ENCODE peak calls at places on chromosome 21, in four cellular contexts. K is astrocyte of the spinal cord, H is RWPE1, E is K562. X is an unnamed sample.

GRCh38 chr21:22561946-22562345 is 1563.7 kb downstream of the NCAM2 start:
- DNase-seq in K (no peak), H (no peak), E (no peak), X (no peak)

GRCh38 chr21:42311816-42312625 is 3.2 kb downstream of the TFF3 start:
- DNase-seq in K (no peak), H (no peak), E (no peak), X (peak)

GRCh38 chr21:38126677-38127271 is 130.0 kb upstream of the KCNJ15 start:
- DNase-seq in K (peak), H (peak), E (peak), X (peak)

GRCh38 chr21:34732388-34732821 is 63.6 kb downstream of the CLIC6 start:
- DNase-seq in K (no peak), H (peak), E (no peak), X (no peak)

GRCh38 chr21:45994086-45994661 is 12.6 kb downstream of the COL6A1 start:
- DNase-seq in K (no peak), H (no peak), E (no peak), X (no peak)

GRCh38 chr21:25709684-25710265 is 24.9 kb downstream of the ATP5PF start:
- DNase-seq in K (no peak), H (no peak), E (no peak), X (no peak)

GRCh38 chr21:32359719-32360260 is 33.0 kb downstream of the URB1 start:
- DNase-seq in K (no peak), H (no peak), E (no peak), X (no peak)

GRCh38 chr21:37166733-37167132 is 93.7 kb downstream of the TTC3 start:
- DNase-seq in K (no peak), H (peak), E (no peak), X (no peak)

GRCh38 chr21:37427221-37427620 is 60.6 kb downstream of the DYRK1A start:
- DNase-seq in K (no peak), H (no peak), E (no peak), X (no peak)

GRCh38 chr21:28908351-28908750 is 84.3 kb downstream of the LTN1 start:
- DNase-seq in K (no peak), H (no peak), E (no peak), X (no peak)

GRCh38 chr21:44477712-44478111 is 22.4 kb downstream of the LRRC3 start:
- DNase-seq in K (no peak), H (no peak), E (no peak), X (no peak)

GRCh38 chr21:45013271-45013841 is 61.0 kb upstream of the ADARB1 start:
- DNase-seq in K (no peak), H (no peak), E (no peak), X (peak)

GRCh38 chr21:45037986-45038385 is 36.4 kb upstream of the ADARB1 start:
- DNase-seq in K (no peak), H (no peak), E (no peak), X (no peak)

GRCh38 chr21:35635261-35635660 is 425.1 kb downstream of the SETD4 start:
- DNase-seq in K (peak), H (peak), E (no peak), X (no peak)

GRCh38 chr21:19981938-19982337 is 1016.3 kb upstream of the NCAM2 start:
- DNase-seq in K (no peak), H (peak), E (no peak), X (no peak)

GRCh38 chr21:45286671-45287437 is 841 bp downstream of the POFUT2 start:
- DNase-seq in K (no peak), H (no peak), E (peak), X (no peak)

GRCh38 chr21:32424674-32425073 is 12.2 kb downstream of the EVA1C start:
- DNase-seq in K (peak), H (no peak), E (no peak), X (no peak)

GRCh38 chr21:16437586-16437985 is 707.8 kb downstream of the USP25 start:
- DNase-seq in K (no peak), H (no peak), E (no peak), X (no peak)
- TF ChIP-seq CTCF in K (no peak), H (no peak), E (no peak), X (no peak)

GRCh38 chr21:39715804-39716397 is 29.1 kb upstream of the IGSF5 start:
- DNase-seq in K (peak), H (peak), E (peak), X (no peak)

GRCh38 chr21:39713905-39714304 is 31.1 kb upstream of the IGSF5 start:
- DNase-seq in K (no peak), H (no peak), E (no peak), X (no peak)

GRCh38 chr21:39714331-39714730 is 30.7 kb upstream of the IGSF5 start:
- DNase-seq in K (no peak), H (no peak), E (no peak), X (no peak)

GRCh38 chr21:39710866-39711265 is 34.1 kb upstream of the IGSF5 start:
- DNase-seq in K (no peak), H (no peak), E (no peak), X (no peak)

GRCh38 chr21:39712976-39713375 is 32.0 kb upstream of the IGSF5 start:
- DNase-seq in K (no peak), H (no peak), E (peak), X (no peak)
- TF ChIP-seq CTCF in K (no peak), H (no peak), E (peak), X (no peak)

DNA sequence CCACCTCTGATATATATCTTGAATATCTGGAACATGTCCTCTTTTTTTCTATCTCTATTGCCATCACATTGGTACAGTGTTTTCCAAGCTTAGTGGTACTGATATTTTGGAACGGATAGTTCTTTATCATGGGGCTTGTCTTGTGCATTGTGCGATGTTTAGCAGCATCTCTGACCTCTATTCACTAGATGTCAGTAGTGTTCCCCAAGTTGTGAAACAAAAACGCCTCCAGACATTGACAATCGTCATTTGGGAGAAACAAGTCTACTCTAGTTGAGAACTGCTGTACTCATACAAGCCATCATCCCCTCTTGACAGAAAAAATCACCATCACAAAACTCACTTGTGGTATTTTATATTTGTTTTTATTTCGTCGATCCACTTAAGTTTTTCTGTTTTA is 79.7 kb upstream of the CHODL start:
- DNase-seq in K (no peak), H (peak), E (no peak), X (no peak)
- TF ChIP-seq CTCF in K (no peak), H (no peak), E (no peak), X (no peak)

DNA sequence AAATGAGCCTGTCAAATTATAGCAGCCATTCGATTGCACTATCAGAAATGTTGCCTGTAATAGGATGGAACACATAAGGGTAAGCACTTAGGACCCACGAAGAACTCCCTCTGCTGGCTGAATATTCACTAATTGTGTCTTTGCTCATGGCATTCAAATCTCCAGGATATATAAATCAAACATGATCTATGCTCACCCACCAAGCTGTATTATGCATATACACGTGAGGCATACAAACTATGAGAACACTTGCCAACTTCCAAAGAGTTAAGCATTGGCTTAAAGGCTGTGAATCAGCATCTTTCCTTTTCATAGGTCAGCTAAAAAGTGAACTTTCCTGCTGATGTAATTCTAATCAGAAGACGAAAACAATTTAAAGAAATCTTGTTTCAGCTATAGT is 34.5 kb downstream of the TMPRSS15 start:
- DNase-seq in K (peak), H (no peak), E (no peak), X (no peak)
- TF ChIP-seq CTCF in K (peak), H (no peak), E (no peak), X (no peak)